ENCODE peak calls at places on chromosomes 3 and 15, in seven cellular contexts. One of them, this sample, is unnamed.

GRCh38 chr3:127799476-127800222 is 22.7 kb downstream of the MGLL start:
- DNase-seq in glutamatergic neuron: no peak
- DNase-seq in GM06990: no peak
- DNase-seq in psoas muscle: peak; percentile 39
- DNase-seq in fibroblast of mammary gland: peak; percentile 95
- DNase-seq in AG04450: peak; percentile 80
- DNase-seq in mesothelial cell of epicardium: no peak
- DNase-seq in this sample: no peak

GRCh38 chr15:77032647-77033416 is 37.9 kb downstream of the PSTPIP1 start:
- DNase-seq in psoas muscle: peak; percentile 40
- DNase-seq in mesothelial cell of epicardium: peak; percentile 21
- DNase-seq in glutamatergic neuron: no peak
- DNase-seq in GM06990: no peak
- DNase-seq in AG04450: no peak
- DNase-seq in fibroblast of mammary gland: no peak
- DNase-seq in this sample: no peak

GRCh38 chr15:27704939-27705514 is 394.1 kb downstream of the OCA2 start:
- DNase-seq in glutamatergic neuron: no peak
- DNase-seq in mesothelial cell of epicardium: no peak
- DNase-seq in AG04450: no peak
- DNase-seq in psoas muscle: no peak
- DNase-seq in GM06990: no peak
- DNase-seq in fibroblast of mammary gland: no peak
- DNase-seq in this sample: no peak

GRCh38 chr3:50015918-50016317 is 72.8 kb upstream of the RBM5 start:
- DNase-seq in psoas muscle: no peak
- DNase-seq in fibroblast of mammary gland: no peak
- DNase-seq in glutamatergic neuron: no peak
- DNase-seq in AG04450: no peak
- DNase-seq in mesothelial cell of epicardium: no peak
- DNase-seq in GM06990: no peak
- DNase-seq in this sample: no peak

GRCh38 chr15:62365795-62366442 is 200.8 kb upstream of the C2CD4B start:
- DNase-seq in AG04450: no peak
- DNase-seq in GM06990: no peak
- DNase-seq in glutamatergic neuron: no peak
- DNase-seq in fibroblast of mammary gland: no peak
- DNase-seq in mesothelial cell of epicardium: no peak
- DNase-seq in psoas muscle: no peak
- DNase-seq in this sample: no peak

GRCh38 chr3:78003090-78003489 is 963.2 kb downstream of the ROBO2 start:
- DNase-seq in glutamatergic neuron: no peak
- DNase-seq in psoas muscle: no peak
- DNase-seq in GM06990: no peak
- DNase-seq in AG04450: no peak
- DNase-seq in mesothelial cell of epicardium: no peak
- DNase-seq in fibroblast of mammary gland: no peak
- DNase-seq in this sample: no peak

GRCh38 chr3:149459491-149460057 is 14.9 kb upstream of the TM4SF4 start:
- DNase-seq in psoas muscle: no peak
- DNase-seq in AG04450: no peak
- DNase-seq in mesothelial cell of epicardium: no peak
- DNase-seq in GM06990: no peak
- DNase-seq in fibroblast of mammary gland: no peak
- DNase-seq in glutamatergic neuron: no peak
- DNase-seq in this sample: no peak

GRCh38 chr3:82229397-82229796 is 468.0 kb upstream of the GBE1 start:
- DNase-seq in glutamatergic neuron: no peak
- DNase-seq in fibroblast of mammary gland: no peak
- DNase-seq in GM06990: peak; percentile 9
- DNase-seq in mesothelial cell of epicardium: no peak
- DNase-seq in psoas muscle: no peak
- DNase-seq in AG04450: no peak
- DNase-seq in this sample: no peak

GRCh38 chr3:128763967-128764366 is 38.0 kb downstream of the RAB7A start:
- DNase-seq in AG04450: no peak
- DNase-seq in glutamatergic neuron: no peak
- DNase-seq in fibroblast of mammary gland: no peak
- DNase-seq in GM06990: no peak
- DNase-seq in mesothelial cell of epicardium: no peak
- DNase-seq in psoas muscle: peak; percentile 71
- DNase-seq in this sample: no peak

GRCh38 chr3:52440671-52441070 is 4.2 kb downstream of the SEMA3G start:
- DNase-seq in fibroblast of mammary gland: no peak
- DNase-seq in mesothelial cell of epicardium: no peak
- DNase-seq in psoas muscle: no peak
- DNase-seq in glutamatergic neuron: no peak
- DNase-seq in AG04450: no peak
- DNase-seq in GM06990: no peak
- DNase-seq in this sample: no peak

GRCh38 chr15:94930441-94930840 is 699.1 kb downstream of the MCTP2 start:
- DNase-seq in psoas muscle: no peak
- DNase-seq in fibroblast of mammary gland: peak; percentile 9
- DNase-seq in AG04450: no peak
- DNase-seq in GM06990: no peak
- DNase-seq in mesothelial cell of epicardium: no peak
- DNase-seq in glutamatergic neuron: no peak
- DNase-seq in this sample: no peak

GRCh38 chr3:124780767-124781485 is 50.7 kb downstream of the UMPS start:
- DNase-seq in GM06990: no peak
- DNase-seq in mesothelial cell of epicardium: no peak
- DNase-seq in glutamatergic neuron: no peak
- DNase-seq in AG04450: no peak
- DNase-seq in psoas muscle: peak; percentile 94
- DNase-seq in fibroblast of mammary gland: peak; percentile 70
- DNase-seq in this sample: no peak

GRCh38 chr15:72127724-72128322 is 9.6 kb downstream of the SENP8 start:
- DNase-seq in psoas muscle: no peak
- DNase-seq in glutamatergic neuron: no peak
- DNase-seq in mesothelial cell of epicardium: no peak
- DNase-seq in AG04450: no peak
- DNase-seq in fibroblast of mammary gland: no peak
- DNase-seq in GM06990: no peak
- DNase-seq in this sample: no peak

GRCh38 chr3:95721938-95722337 is 1092.5 kb upstream of the EPHA6 start:
- DNase-seq in glutamatergic neuron: no peak
- DNase-seq in psoas muscle: no peak
- DNase-seq in fibroblast of mammary gland: peak; percentile 12
- DNase-seq in AG04450: no peak
- DNase-seq in mesothelial cell of epicardium: no peak
- DNase-seq in GM06990: no peak
- DNase-seq in this sample: no peak

GRCh38 chr3:159114582-159114981 is 312.7 kb downstream of the MFSD1 start:
- DNase-seq in mesothelial cell of epicardium: no peak
- DNase-seq in glutamatergic neuron: no peak
- DNase-seq in GM06990: no peak
- DNase-seq in psoas muscle: no peak
- DNase-seq in fibroblast of mammary gland: no peak
- DNase-seq in AG04450: no peak
- DNase-seq in this sample: no peak

GRCh38 chr3:151841801-151842200 is 27.9 kb downstream of the AADAC start:
- DNase-seq in mesothelial cell of epicardium: no peak
- DNase-seq in AG04450: no peak
- DNase-seq in fibroblast of mammary gland: no peak
- DNase-seq in GM06990: no peak
- DNase-seq in glutamatergic neuron: no peak
- DNase-seq in psoas muscle: no peak
- DNase-seq in this sample: no peak

GRCh38 chr3:56469141-56469540 is 874 bp upstream of the ERC2 start:
- DNase-seq in GM06990: no peak
- DNase-seq in AG04450: no peak
- DNase-seq in fibroblast of mammary gland: no peak
- DNase-seq in psoas muscle: no peak
- DNase-seq in mesothelial cell of epicardium: no peak
- DNase-seq in glutamatergic neuron: no peak
- DNase-seq in this sample: no peak

GRCh38 chr3:181844227-181844626 is 132.5 kb downstream of the SOX2 start:
- DNase-seq in mesothelial cell of epicardium: no peak
- DNase-seq in fibroblast of mammary gland: no peak
- DNase-seq in AG04450: no peak
- DNase-seq in glutamatergic neuron: no peak
- DNase-seq in GM06990: no peak
- DNase-seq in psoas muscle: no peak
- DNase-seq in this sample: no peak

GRCh38 chr3:11385329-11385728 is 113.1 kb downstream of the ATG7 start:
- DNase-seq in mesothelial cell of epicardium: no peak
- DNase-seq in GM06990: no peak
- DNase-seq in AG04450: no peak
- DNase-seq in glutamatergic neuron: no peak
- DNase-seq in psoas muscle: no peak
- DNase-seq in fibroblast of mammary gland: peak; percentile 50
- DNase-seq in this sample: no peak

GRCh38 chr3:12143949-12144504 is 14.7 kb downstream of the TIMP4 start:
- DNase-seq in glutamatergic neuron: no peak
- DNase-seq in mesothelial cell of epicardium: no peak
- DNase-seq in psoas muscle: peak; percentile 87
- DNase-seq in fibroblast of mammary gland: peak; percentile 97
- DNase-seq in AG04450: peak; percentile 66
- DNase-seq in GM06990: no peak
- DNase-seq in this sample: no peak

GRCh38 chr3:177498037-177498857 is 301.0 kb upstream of the TBL1XR1 start:
- DNase-seq in glutamatergic neuron: no peak
- DNase-seq in psoas muscle: no peak
- DNase-seq in mesothelial cell of epicardium: no peak
- DNase-seq in AG04450: no peak
- DNase-seq in GM06990: peak; percentile 17
- DNase-seq in fibroblast of mammary gland: peak; percentile 68
- DNase-seq in this sample: no peak

GRCh38 chr3:120596116-120596852 is at the start of gene NDUFB4:
- DNase-seq in psoas muscle: peak; percentile 99
- DNase-seq in GM06990: peak; percentile 93
- DNase-seq in fibroblast of mammary gland: peak; percentile 98
- DNase-seq in AG04450: peak; percentile 98
- DNase-seq in mesothelial cell of epicardium: peak; percentile 97
- DNase-seq in glutamatergic neuron: peak; percentile 99
- DNase-seq in this sample: peak; percentile 98
- TF ChIP-seq CTCF in psoas muscle: no peak
- TF ChIP-seq CTCF in GM06990: no peak
- TF ChIP-seq CTCF in fibroblast of mammary gland: no peak
- TF ChIP-seq CTCF in AG04450: no peak
- TF ChIP-seq CTCF in mesothelial cell of epicardium: no peak
- TF ChIP-seq CTCF in glutamatergic neuron: no peak
- TF ChIP-seq CTCF in this sample: no peak

GRCh38 chr3:160450846-160451245 is 1.3 kb upstream of the TRIM59 start:
- DNase-seq in AG04450: peak; percentile 82
- DNase-seq in mesothelial cell of epicardium: no peak
- DNase-seq in glutamatergic neuron: no peak
- DNase-seq in GM06990: no peak
- DNase-seq in psoas muscle: no peak
- DNase-seq in fibroblast of mammary gland: peak; percentile 82
- DNase-seq in this sample: peak; percentile 60
- TF ChIP-seq CTCF in AG04450: peak; percentile 39
- TF ChIP-seq CTCF in mesothelial cell of epicardium: no peak
- TF ChIP-seq CTCF in glutamatergic neuron: no peak
- TF ChIP-seq CTCF in GM06990: no peak
- TF ChIP-seq CTCF in psoas muscle: no peak
- TF ChIP-seq CTCF in fibroblast of mammary gland: peak; percentile 27
- TF ChIP-seq CTCF in this sample: no peak

DNA sequence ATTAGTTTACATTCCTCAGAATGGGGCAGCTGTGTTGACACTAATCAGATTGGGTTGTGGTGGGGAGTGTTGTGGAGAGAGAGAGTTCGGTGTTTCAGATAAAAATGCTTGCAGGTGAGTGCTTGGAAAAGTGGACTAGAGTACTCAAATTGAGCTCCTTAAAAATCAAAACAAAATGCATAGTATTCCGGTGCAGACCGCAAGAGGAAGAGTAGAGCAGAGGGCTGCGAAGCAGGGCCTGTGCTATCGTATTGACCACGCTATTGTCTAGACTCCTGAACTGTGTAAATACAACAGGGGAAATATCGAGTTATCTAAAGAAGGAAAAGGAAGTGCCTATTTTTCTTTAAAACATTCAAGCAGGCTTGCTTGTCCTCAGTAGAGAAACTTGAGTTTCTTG is 159.5 kb downstream of the TP63 start:
- DNase-seq in AG04450: no peak
- DNase-seq in psoas muscle: no peak
- DNase-seq in glutamatergic neuron: no peak
- DNase-seq in fibroblast of mammary gland: no peak
- DNase-seq in mesothelial cell of epicardium: no peak
- DNase-seq in GM06990: no peak
- DNase-seq in this sample: no peak
- TF ChIP-seq CTCF in AG04450: no peak
- TF ChIP-seq CTCF in psoas muscle: no peak
- TF ChIP-seq CTCF in glutamatergic neuron: no peak
- TF ChIP-seq CTCF in fibroblast of mammary gland: no peak
- TF ChIP-seq CTCF in mesothelial cell of epicardium: no peak
- TF ChIP-seq CTCF in GM06990: no peak
- TF ChIP-seq CTCF in this sample: no peak

GRCh38 chr15:101056366-101057334 is 137.5 kb downstream of the LRRK1 start:
- DNase-seq in glutamatergic neuron: no peak
- DNase-seq in mesothelial cell of epicardium: peak; percentile 11
- DNase-seq in fibroblast of mammary gland: no peak
- DNase-seq in GM06990: no peak
- DNase-seq in psoas muscle: no peak
- DNase-seq in AG04450: no peak
- DNase-seq in this sample: no peak

GRCh38 chr15:101053261-101053660 is 134.1 kb downstream of the LRRK1 start:
- DNase-seq in psoas muscle: no peak
- DNase-seq in fibroblast of mammary gland: no peak
- DNase-seq in mesothelial cell of epicardium: no peak
- DNase-seq in AG04450: no peak
- DNase-seq in glutamatergic neuron: no peak
- DNase-seq in GM06990: no peak
- DNase-seq in this sample: no peak

GRCh38 chr15:101055411-101055810 is 136.3 kb downstream of the LRRK1 start:
- DNase-seq in mesothelial cell of epicardium: no peak
- DNase-seq in psoas muscle: no peak
- DNase-seq in glutamatergic neuron: no peak
- DNase-seq in GM06990: no peak
- DNase-seq in fibroblast of mammary gland: no peak
- DNase-seq in AG04450: no peak
- DNase-seq in this sample: no peak

GRCh38 chr15:101054116-101054515 is 135.0 kb downstream of the LRRK1 start:
- DNase-seq in AG04450: no peak
- DNase-seq in glutamatergic neuron: no peak
- DNase-seq in mesothelial cell of epicardium: no peak
- DNase-seq in fibroblast of mammary gland: no peak
- DNase-seq in psoas muscle: no peak
- DNase-seq in GM06990: no peak
- DNase-seq in this sample: no peak

GRCh38 chr15:101054991-101055390 is 135.8 kb downstream of the LRRK1 start:
- DNase-seq in psoas muscle: no peak
- DNase-seq in mesothelial cell of epicardium: no peak
- DNase-seq in AG04450: no peak
- DNase-seq in fibroblast of mammary gland: no peak
- DNase-seq in glutamatergic neuron: no peak
- DNase-seq in GM06990: no peak
- DNase-seq in this sample: no peak
- TF ChIP-seq CTCF in psoas muscle: no peak
- TF ChIP-seq CTCF in mesothelial cell of epicardium: no peak
- TF ChIP-seq CTCF in AG04450: no peak
- TF ChIP-seq CTCF in fibroblast of mammary gland: no peak
- TF ChIP-seq CTCF in glutamatergic neuron: no peak
- TF ChIP-seq CTCF in GM06990: no peak
- TF ChIP-seq CTCF in this sample: no peak

This sample was measured in AG09319.